ENCODE peak calls at places on chromosome 3, in eight cellular contexts. F is ovary; J is breast epithelium; C is transverse colon; Y is activated B cell treated with CpG ODN at 0.5 μM for 24 hours; X is stimulated activated naive CD8-positive, alpha-beta T cell treated with anti-CD3 and anti-CD28 coated beads, Interleukin-15, amount 100 ng/mL, for 72 hours; I is aorta; H is neuronal stem cell. W is an unnamed sample.

GRCh38 chr3:122929188-122929465 is 98.4 kb downstream of the SEMA5B start:
- DNase-seq in F (no peak), J (no peak), C (no peak), Y (no peak), X (no peak), I (no peak), H (no peak), W (no peak)

GRCh38 chr3:16171009-16171408 is 3.5 kb upstream of the GALNT15 start:
- DNase-seq in F (no peak), J (no peak), C (no peak), Y (no peak), X (no peak), I (no peak), H (no peak), W (no peak)

GRCh38 chr3:136939489-136939888 is 18.3 kb upstream of the IL20RB start:
- DNase-seq in F (no peak), J (no peak), C (no peak), Y (no peak), X (no peak), I (no peak), H (no peak), W (no peak)

GRCh38 chr3:58564456-58565160 is 12.6 kb downstream of the FAM107A start:
- DNase-seq in F (no peak), J (no peak), C (peak), Y (no peak), X (no peak), I (no peak), H (no peak), W (no peak)

GRCh38 chr3:127073931-127074820 is 91.3 kb downstream of the PLXNA1 start:
- DNase-seq in F (no peak), J (peak), C (no peak), Y (no peak), X (no peak), I (no peak), H (no peak), W (no peak)

GRCh38 chr3:193714523-193715137 is 121.6 kb downstream of the OPA1 start:
- DNase-seq in F (no peak), J (no peak), C (no peak), Y (no peak), X (no peak), I (no peak), H (no peak), W (no peak)

GRCh38 chr3:16511561-16512434 is 1.7 kb downstream of the RFTN1 start:
- DNase-seq in F (peak), J (peak), C (peak), Y (peak), X (peak), I (peak), H (no peak), W (peak)

GRCh38 chr3:21747376-21747775 is 3.6 kb downstream of the ZNF385D start:
- DNase-seq in F (no peak), J (no peak), C (no peak), Y (no peak), X (no peak), I (no peak), H (no peak), W (no peak)

GRCh38 chr3:59512066-59512465 is 462.2 kb upstream of the CFAP20DC start:
- DNase-seq in F (no peak), J (no peak), C (no peak), Y (no peak), X (no peak), I (no peak), H (no peak), W (no peak)

GRCh38 chr3:133475245-133476010 is 75.6 kb downstream of the BFSP2 start:
- DNase-seq in F (no peak), J (no peak), C (no peak), Y (no peak), X (peak), I (no peak), H (no peak), W (peak)

GRCh38 chr3:187900961-187901755 is 155.9 kb upstream of the BCL6 start:
- DNase-seq in F (no peak), J (no peak), C (no peak), Y (no peak), X (no peak), I (no peak), H (no peak), W (no peak)

GRCh38 chr3:187777331-187778046 is 32.2 kb upstream of the BCL6 start:
- DNase-seq in F (no peak), J (no peak), C (no peak), Y (peak), X (peak), I (no peak), H (no peak), W (peak)

GRCh38 chr3:152270145-152270870 is 1.6 kb downstream of the MBNL1 start:
- DNase-seq in F (no peak), J (no peak), C (no peak), Y (no peak), X (no peak), I (peak), H (no peak), W (no peak)

GRCh38 chr3:129618901-129619671 is 12.6 kb upstream of the PLXND1 start:
- DNase-seq in F (no peak), J (no peak), C (no peak), Y (peak), X (no peak), I (peak), H (no peak), W (no peak)

GRCh38 chr3:143810866-143811265 is 37.4 kb downstream of the SLC9A9 start:
- DNase-seq in F (no peak), J (no peak), C (no peak), Y (no peak), X (no peak), I (no peak), H (no peak), W (no peak)

GRCh38 chr3:81789686-81790085 is 28.2 kb upstream of the GBE1 start:
- DNase-seq in F (no peak), J (no peak), C (no peak), Y (no peak), X (no peak), I (no peak), H (no peak), W (no peak)

GRCh38 chr3:127409421-127410136 is 121.7 kb upstream of the PRR20G start:
- DNase-seq in F (peak), J (no peak), C (no peak), Y (no peak), X (no peak), I (no peak), H (no peak), W (no peak)

GRCh38 chr3:126440709-126440995 is 35.0 kb downstream of the ZXDC start:
- DNase-seq in F (peak), J (no peak), C (no peak), Y (no peak), X (no peak), I (no peak), H (no peak), W (no peak)

GRCh38 chr3:186097663-186098451 is 11.0 kb downstream of the ETV5 start:
- DNase-seq in F (peak), J (no peak), C (peak), Y (no peak), X (no peak), I (peak), H (peak), W (no peak)

GRCh38 chr3:71416868-71417267 is 166.7 kb downstream of the FOXP1 start:
- DNase-seq in F (no peak), J (no peak), C (no peak), Y (no peak), X (peak), I (no peak), H (no peak), W (peak)

GRCh38 chr3:99498544-99499234 is 139.7 kb upstream of the COL8A1 start:
- DNase-seq in F (no peak), J (no peak), C (no peak), Y (no peak), X (no peak), I (peak), H (no peak), W (no peak)

W was measured in memory B cell.